ENCODE peak calls at places on chromosomes 4 and X, in seven cellular contexts. K is IMR-90, B is neuronal stem cell, A is H9, I is trophoblast cell, C is H1, Y is mesendoderm. F is an unnamed sample.
A peak's percentile ranks its signal among the peaks of the same experiment; 100 is the strongest.

GRCh38 chr4:143668930-143669553 is 31.4 kb downstream of the FREM3 start:
- DNase-seq in C (no peak), K (no peak), B (no peak), Y (no peak), A (no peak), I (no peak), F (no peak)

GRCh38 chr4:37719021-37719420 is 32.8 kb upstream of the RELL1 start:
- DNase-seq in A (no peak), K (peak; percentile 40), C (no peak), I (peak; percentile 90), Y (no peak), B (no peak), F (no peak)

GRCh38 chrX:42247241-42247640 is 323.9 kb upstream of the CASK start:
- DNase-seq in C (no peak), I (peak; percentile 3), B (no peak), A (no peak), Y (no peak), K (peak; percentile 8), F (no peak)

GRCh38 chr4:104592894-104593470 is 98.3 kb upstream of the CXXC4 start:
- DNase-seq in Y (no peak), K (peak; percentile 0), A (no peak), C (no peak), I (no peak), B (no peak), F (peak; percentile 90)

GRCh38 chr4:158250321-158250720 is 40.0 kb downstream of the TMEM144 start:
- DNase-seq in K (no peak), I (no peak), A (no peak), Y (no peak), C (no peak), B (no peak), F (no peak)

GRCh38 chr4:152961752-152962117 is 25.6 kb downstream of the FHDC1 start:
- DNase-seq in I (no peak), C (no peak), B (no peak), Y (no peak), A (no peak), K (peak; percentile 39), F (no peak)

GRCh38 chrX:135981010-135981409 is 4.2 kb upstream of the SLC9A6 start:
- DNase-seq in B (no peak), C (no peak), I (no peak), K (no peak), A (no peak), Y (no peak), F (no peak)

GRCh38 chr4:123397276-123398150 is 918 bp downstream of the SPRY1 start:
- DNase-seq in I (peak; percentile 51), Y (peak; percentile 83), K (peak; percentile 36), A (peak; percentile 79), C (peak; percentile 80), B (peak; percentile 71), F (peak; percentile 72)

GRCh38 chrX:25427873-25428555 is 412.2 kb upstream of the ARX start:
- DNase-seq in C (peak; percentile 66), K (no peak), A (peak; percentile 81), Y (peak; percentile 73), I (peak; percentile 42), B (no peak), F (no peak)

GRCh38 chr4:93174598-93174997 is 654.0 kb upstream of the ATOH1 start:
- DNase-seq in A (no peak), I (no peak), K (no peak), B (no peak), Y (no peak), C (no peak), F (no peak)

GRCh38 chrX:69032601-69033000 is 132.7 kb downstream of the PJA1 start:
- DNase-seq in Y (peak; percentile 61), B (no peak), A (no peak), K (peak; percentile 15), C (peak; percentile 11), I (peak; percentile 91), F (no peak)

GRCh38 chr4:51820443-51820842 is 22.5 kb upstream of the DCUN1D4 start:
- DNase-seq in B (no peak), K (no peak), C (no peak), A (no peak), I (no peak), Y (no peak), F (no peak)

GRCh38 chr4:184818216-184818564 is 7.6 kb downstream of the ACSL1 start:
- DNase-seq in C (no peak), K (no peak), B (no peak), A (no peak), Y (no peak), I (no peak), F (no peak)

GRCh38 chr4:8840006-8840793 is 31.4 kb downstream of the HMX1 start:
- DNase-seq in K (no peak), C (peak; percentile 43), Y (peak; percentile 36), A (peak; percentile 47), I (no peak), B (no peak), F (no peak)

GRCh38 chr4:108498925-108499324 is 121.5 kb upstream of the RPL34 start:
- DNase-seq in I (no peak), C (no peak), Y (no peak), B (no peak), A (no peak), K (no peak), F (no peak)

GRCh38 chr4:108493596-108493931 is 126.8 kb upstream of the RPL34 start:
- DNase-seq in Y (no peak), I (no peak), B (no peak), C (no peak), A (no peak), K (no peak), F (no peak)

GRCh38 chr4:108492816-108493595 is 127.4 kb upstream of the RPL34 start:
- DNase-seq in K (peak; percentile 11), C (peak; percentile 79), A (peak; percentile 75), I (peak; percentile 27), Y (peak; percentile 76), B (no peak), F (peak; percentile 42)
- H2BK120ac ChIP-seq in K (no peak overlapping the region), C (no peak overlapping the region), A (no peak overlapping the region), I (no peak overlapping the region), Y (no peak overlapping the region), B (no peak overlapping the region), F (no peak overlapping the region)

GRCh38 chr4:145098675-145099037 is 545 bp downstream of the ABCE1 start:
- DNase-seq in C (no peak), I (peak; percentile 70), K (peak; percentile 66), A (no peak), B (no peak), Y (no peak), F (peak; percentile 79)
- H3K4ac ChIP-seq in C (no peak overlapping the region), I (peak overlapping the region; percentile 36), K (peak overlapping the region; percentile 88), A (peak overlapping the region; percentile 8), B (no peak overlapping the region), Y (peak overlapping the region; percentile 44), F (no peak overlapping the region)

GRCh38 chr4:122152699-122153328 is 683 bp downstream of the BLTP1 start:
- DNase-seq in I (peak; percentile 47), K (peak; percentile 25), B (no peak), A (peak; percentile 63), Y (peak; percentile 57), C (no peak), F (peak; percentile 53)

GRCh38 chr4:122150896-122151295 is 1.2 kb upstream of the BLTP1 start:
- DNase-seq in I (peak; percentile 16), K (no peak), Y (no peak), B (no peak), A (no peak), C (no peak), F (no peak)

GRCh38 chr4:122151982-122152698 is at the start of gene BLTP1:
- DNase-seq in A (peak; percentile 90), I (peak; percentile 84), B (peak; percentile 81), Y (peak; percentile 91), K (peak; percentile 75), C (peak; percentile 93), F (peak; percentile 83)

GRCh38 chr4:122156819-122157218 is 4.7 kb downstream of the BLTP1 start:
- DNase-seq in K (peak; percentile 21), Y (no peak), C (no peak), A (no peak), B (no peak), I (no peak), F (no peak)
- H2BK120ac ChIP-seq in K (no peak overlapping the region), Y (no peak overlapping the region), C (no peak overlapping the region), A (no peak overlapping the region), B (no peak overlapping the region), I (no peak overlapping the region), F (no peak overlapping the region)

DNA sequence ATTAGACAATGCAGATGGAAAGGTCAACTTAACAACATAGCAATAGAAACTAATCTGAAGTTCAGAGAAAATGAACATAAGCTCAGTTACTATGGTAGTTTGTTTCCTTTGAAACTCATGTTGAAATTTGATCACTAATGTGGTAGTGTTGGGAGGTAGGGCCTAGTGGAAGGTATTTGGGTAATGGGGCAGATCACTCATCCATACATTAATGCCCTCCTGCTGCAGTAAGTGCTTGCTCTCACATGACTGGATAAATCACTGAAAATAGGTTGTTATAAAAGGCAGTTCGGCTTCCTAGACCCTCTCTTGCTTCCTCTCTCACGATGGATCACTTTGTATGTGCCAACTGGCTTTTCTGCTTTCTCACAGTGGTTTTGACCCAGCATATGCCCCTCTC is 567.4 kb upstream of the GALNT7 start:
- DNase-seq in C (no peak), Y (peak; percentile 6), B (peak; percentile 32), K (no peak), A (no peak), I (no peak), F (no peak)
- H3K4ac ChIP-seq in C (no peak overlapping the region), Y (no peak overlapping the region), B (no peak overlapping the region), K (no peak overlapping the region), A (no peak overlapping the region), I (no peak overlapping the region), F (no peak overlapping the region)

GRCh38 chr4:25070512-25070911 is 39.8 kb upstream of the LGI2 start:
- DNase-seq in I (no peak), Y (no peak), K (no peak), B (no peak), A (no peak), C (no peak), F (no peak)

GRCh38 chr4:25065901-25066610 is 35.3 kb upstream of the LGI2 start:
- DNase-seq in I (no peak), B (no peak), Y (no peak), C (no peak), A (no peak), K (no peak), F (no peak)

GRCh38 chr4:25065451-25065850 is 34.7 kb upstream of the LGI2 start:
- DNase-seq in B (no peak), Y (peak; percentile 23), I (no peak), A (no peak), C (no peak), K (no peak), F (no peak)

GRCh38 chr4:25068386-25068785 is 37.6 kb upstream of the LGI2 start:
- DNase-seq in B (no peak), Y (no peak), K (no peak), I (no peak), C (no peak), A (no peak), F (no peak)

DNA sequence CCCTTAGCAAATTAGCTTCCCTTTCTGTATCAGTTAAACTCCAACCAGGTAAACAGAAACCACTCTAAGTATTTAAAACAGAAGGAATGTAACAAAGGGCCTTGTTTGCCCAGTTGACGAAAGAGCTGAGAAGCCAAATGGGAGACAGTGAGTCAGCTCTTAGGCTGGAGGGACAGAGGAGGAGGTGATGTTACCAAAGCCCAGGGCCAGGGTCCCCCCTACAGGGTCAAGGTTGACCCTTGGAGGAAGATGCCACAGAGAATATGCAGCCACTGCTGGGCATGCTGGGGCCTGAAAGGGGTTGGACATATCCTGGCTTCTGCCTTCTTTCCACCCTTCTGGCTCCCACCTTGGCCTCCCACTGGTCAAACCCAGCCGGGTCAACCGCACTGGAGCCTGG is 38.3 kb upstream of the LGI2 start:
- DNase-seq in I (peak; percentile 36), Y (peak; percentile 72), C (no peak), K (no peak), B (no peak), A (no peak), F (no peak)
- H2BK120ac ChIP-seq in I (no peak overlapping the region), Y (no peak overlapping the region), C (no peak overlapping the region), K (no peak overlapping the region), B (no peak overlapping the region), A (no peak overlapping the region), F (no peak overlapping the region)